ENCODE peak calls at places on chromosomes 13 and 19, in four cellular contexts. One of them, this sample, is unnamed.
A peak's percentile ranks its signal among the peaks of the same experiment; 100 is the strongest.

GRCh38 chr13:83221813-83222241 is 660.4 kb downstream of the SLITRK1 start:
- DNase-seq in cardiac muscle cell: peak; percentile 83
- DNase-seq in upper lobe of left lung: no peak
- DNase-seq in right atrium auricular region: no peak
- DNase-seq in this sample: no peak

GRCh38 chr19:7004313-7004931 is 16.8 kb downstream of the MBD3L2B start:
- DNase-seq in cardiac muscle cell: peak; percentile 57
- DNase-seq in upper lobe of left lung: no peak
- DNase-seq in right atrium auricular region: no peak
- DNase-seq in this sample: no peak

GRCh38 chr13:114282143-114282685 is 813 bp downstream of the UPF3A start:
- DNase-seq in upper lobe of left lung: peak; percentile 35
- DNase-seq in right atrium auricular region: peak; percentile 59
- DNase-seq in cardiac muscle cell: no peak
- DNase-seq in this sample: no peak

GRCh38 chr13:98761979-98762616 is 9.6 kb upstream of the SLC15A1 start:
- DNase-seq in cardiac muscle cell: no peak
- DNase-seq in upper lobe of left lung: no peak
- DNase-seq in right atrium auricular region: no peak
- DNase-seq in this sample: no peak

GRCh38 chr19:4754248-4754647 is 30.6 kb upstream of the DPP9 start:
- DNase-seq in cardiac muscle cell: peak; percentile 28
- DNase-seq in right atrium auricular region: no peak
- DNase-seq in upper lobe of left lung: no peak
- DNase-seq in this sample: no peak

GRCh38 chr13:33751151-33751550 is 66.8 kb upstream of the RFC3 start:
- DNase-seq in upper lobe of left lung: no peak
- DNase-seq in right atrium auricular region: no peak
- DNase-seq in cardiac muscle cell: peak; percentile 88
- DNase-seq in this sample: no peak

GRCh38 chr19:5036733-5037681 is 68.1 kb downstream of the KDM4B start:
- DNase-seq in cardiac muscle cell: peak; percentile 62
- DNase-seq in upper lobe of left lung: no peak
- DNase-seq in right atrium auricular region: no peak
- DNase-seq in this sample: no peak

GRCh38 chr19:6047741-6048231 is 62.5 kb downstream of the RFX2 start:
- DNase-seq in upper lobe of left lung: no peak
- DNase-seq in cardiac muscle cell: peak; percentile 52
- DNase-seq in right atrium auricular region: peak; percentile 46
- DNase-seq in this sample: no peak

GRCh38 chr19:35040826-35041547 is 534 bp upstream of the HPN start:
- DNase-seq in upper lobe of left lung: peak; percentile 95
- DNase-seq in right atrium auricular region: peak; percentile 94
- DNase-seq in cardiac muscle cell: peak; percentile 78
- DNase-seq in this sample: peak; percentile 52

GRCh38 chr19:30909216-30909615 is 440.0 kb downstream of the TSHZ3 start:
- DNase-seq in upper lobe of left lung: no peak
- DNase-seq in cardiac muscle cell: no peak
- DNase-seq in right atrium auricular region: no peak
- DNase-seq in this sample: no peak

GRCh38 chr19:9981406-9982260 is 28.7 kb downstream of the COL5A3 start:
- DNase-seq in upper lobe of left lung: no peak
- DNase-seq in right atrium auricular region: no peak
- DNase-seq in cardiac muscle cell: no peak
- DNase-seq in this sample: no peak

GRCh38 chr19:2426661-2427322 is 594 bp downstream of the TIMM13 start:
- DNase-seq in upper lobe of left lung: peak; percentile 37
- DNase-seq in right atrium auricular region: no peak
- DNase-seq in cardiac muscle cell: peak; percentile 42
- DNase-seq in this sample: peak; percentile 59

GRCh38 chr13:20847298-20847697 is 55.2 kb downstream of the XPO4 start:
- DNase-seq in cardiac muscle cell: peak; percentile 48
- DNase-seq in right atrium auricular region: no peak
- DNase-seq in upper lobe of left lung: no peak
- DNase-seq in this sample: no peak

GRCh38 chr19:47028372-47028672 is 8.7 kb downstream of the NPAS1 start:
- DNase-seq in cardiac muscle cell: no peak
- DNase-seq in right atrium auricular region: no peak
- DNase-seq in upper lobe of left lung: no peak
- DNase-seq in this sample: no peak

DNA sequence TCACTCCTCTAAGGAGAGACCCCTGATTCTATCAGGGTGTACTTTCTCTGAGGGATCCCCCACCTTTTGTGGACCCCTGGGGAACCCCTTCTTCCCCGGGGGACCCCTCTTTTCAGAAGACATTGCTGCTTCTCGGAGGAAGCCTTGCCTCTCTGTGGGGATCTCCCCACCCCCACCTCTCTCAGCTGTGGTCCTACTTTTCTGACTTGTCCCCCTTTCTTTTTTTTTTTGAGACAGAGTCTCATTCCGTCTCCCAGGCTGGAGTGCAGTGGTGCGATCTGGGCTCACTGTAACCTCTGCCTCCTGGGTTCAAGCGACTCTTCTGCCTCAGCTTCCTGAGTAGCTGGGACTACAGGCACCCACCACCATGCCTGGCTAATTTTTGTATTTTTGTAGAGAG is 18.4 kb upstream of the GATAD2A start:
- DNase-seq in cardiac muscle cell: no peak
- DNase-seq in right atrium auricular region: no peak
- DNase-seq in upper lobe of left lung: no peak
- DNase-seq in this sample: no peak
- H3K27ac ChIP-seq in cardiac muscle cell: no peak overlapping the region
- H3K27ac ChIP-seq in right atrium auricular region: peak overlapping the region; percentile 81
- H3K27ac ChIP-seq in upper lobe of left lung: peak overlapping the region; percentile 91
- H3K27ac ChIP-seq in this sample: peak overlapping the region; percentile 80

DNA sequence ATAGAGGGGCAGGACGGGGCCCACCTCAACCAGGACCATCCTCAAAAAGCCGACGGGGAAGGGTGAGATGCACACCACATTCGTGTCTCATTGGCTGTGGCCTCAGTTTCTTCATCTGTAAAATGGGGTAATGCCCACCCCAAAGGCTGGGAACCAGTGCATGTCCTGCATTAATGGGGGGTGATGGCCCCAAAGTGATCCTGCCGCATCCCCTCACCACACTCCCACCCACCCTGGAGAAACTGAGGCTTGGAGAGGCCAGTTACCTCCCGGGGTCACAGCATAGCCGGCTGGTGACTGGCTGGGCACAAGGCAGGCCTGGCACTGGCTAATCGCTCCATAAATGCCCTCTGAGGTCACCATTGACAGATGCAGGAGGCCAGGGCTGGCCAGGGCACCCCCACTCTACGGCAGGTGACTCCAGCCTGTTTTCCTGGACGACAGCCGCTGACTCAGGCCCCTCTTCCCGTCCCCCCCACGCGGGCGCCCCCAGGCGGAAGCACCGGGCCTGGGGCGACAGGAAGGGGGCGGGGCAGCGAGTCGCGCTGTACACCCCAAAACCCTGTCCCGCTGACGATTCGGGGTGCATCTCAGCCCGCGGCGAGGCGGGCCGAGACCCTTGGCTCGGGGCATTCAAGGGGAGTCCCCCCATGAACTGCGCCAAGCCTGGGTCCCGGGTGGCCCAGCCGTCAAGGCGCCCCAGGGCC is 483 bp upstream of the MIDN start:
- DNase-seq in cardiac muscle cell: peak; percentile 60
- DNase-seq in upper lobe of left lung: peak; percentile 87
- DNase-seq in right atrium auricular region: peak; percentile 88
- DNase-seq in this sample: no peak
- TF ChIP-seq CTCF in cardiac muscle cell: peak; percentile 32
- TF ChIP-seq CTCF in upper lobe of left lung: peak; percentile 38
- TF ChIP-seq CTCF in right atrium auricular region: no peak
- TF ChIP-seq CTCF in this sample: no peak

DNA sequence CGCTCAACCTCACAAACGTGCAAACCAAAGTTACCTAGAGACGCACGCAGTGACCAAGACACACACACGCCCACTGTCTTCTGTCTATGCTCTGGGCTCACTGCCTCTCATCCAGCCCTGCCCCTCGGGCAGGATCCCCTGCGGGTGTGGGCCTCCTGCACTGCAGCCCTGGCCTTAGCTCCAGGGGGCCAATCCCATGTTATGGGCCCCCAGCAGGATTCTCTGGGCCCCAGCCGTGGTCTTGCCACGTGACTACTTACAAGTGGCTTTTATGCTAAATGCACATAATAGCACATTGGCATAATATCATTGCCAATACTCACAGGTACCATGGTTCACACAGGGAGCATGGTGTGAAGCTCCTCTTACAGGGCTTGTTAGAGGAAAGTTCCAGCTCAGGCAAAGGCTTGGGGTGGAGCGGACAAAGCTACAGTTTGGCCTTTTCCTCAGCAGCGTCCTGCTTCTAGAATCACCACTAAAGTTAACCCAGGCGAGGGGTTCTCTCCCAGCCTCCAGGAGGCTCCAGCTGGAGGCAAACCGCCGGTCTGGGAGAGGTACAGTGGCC is 37.4 kb downstream of the CEBPA start:
- DNase-seq in right atrium auricular region: no peak
- DNase-seq in upper lobe of left lung: no peak
- DNase-seq in cardiac muscle cell: no peak
- DNase-seq in this sample: no peak
- H3K4me1 ChIP-seq in right atrium auricular region: no peaks in the 10 kb centered on the region
- H3K4me1 ChIP-seq in upper lobe of left lung: peaks cover 7% of the 10 kb centered on the region
- H3K4me1 ChIP-seq in cardiac muscle cell: peaks cover 5% of the 10 kb centered on the region
- H3K4me1 ChIP-seq in this sample: no peaks in the 10 kb centered on the region

GRCh38 chr19:16381756-16382401 is 57.3 kb downstream of the KLF2 start:
- DNase-seq in cardiac muscle cell: peak; percentile 86
- DNase-seq in upper lobe of left lung: no peak
- DNase-seq in right atrium auricular region: peak; percentile 98
- DNase-seq in this sample: no peak
- H3K27ac ChIP-seq in cardiac muscle cell: peak overlapping the region; percentile 92
- H3K27ac ChIP-seq in upper lobe of left lung: peak overlapping the region; percentile 78
- H3K27ac ChIP-seq in right atrium auricular region: peak overlapping the region; percentile 91
- H3K27ac ChIP-seq in this sample: no peak overlapping the region

DNA sequence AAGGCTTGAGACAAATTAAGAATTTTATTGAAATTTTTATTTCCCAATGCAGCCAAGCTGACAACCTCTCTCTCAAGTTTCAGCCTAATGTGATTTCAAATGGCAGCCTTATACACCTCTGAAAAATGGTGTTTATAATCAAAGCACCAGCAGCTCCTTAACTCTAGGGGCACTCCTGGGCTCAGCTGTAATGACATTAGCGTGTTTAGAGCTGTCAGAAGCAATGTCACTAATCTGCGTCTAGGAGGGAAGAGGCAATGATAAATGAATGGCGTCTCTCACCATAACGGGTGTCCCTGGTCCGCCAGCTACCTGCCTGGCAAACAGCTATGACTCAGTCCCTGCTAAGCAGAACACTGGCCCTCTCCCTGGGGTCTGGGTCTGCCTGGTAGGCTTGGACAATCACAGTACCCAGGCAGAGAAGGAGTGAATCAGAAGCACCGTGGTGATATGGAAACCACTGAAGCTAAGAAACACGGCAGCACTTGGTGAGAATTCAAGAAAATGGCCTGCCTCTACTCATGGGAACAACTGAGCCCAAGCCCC is 131.8 kb upstream of the VSTM2B start:
- DNase-seq in cardiac muscle cell: no peak
- DNase-seq in upper lobe of left lung: no peak
- DNase-seq in right atrium auricular region: no peak
- DNase-seq in this sample: no peak
- TF ChIP-seq CTCF in cardiac muscle cell: no peak
- TF ChIP-seq CTCF in upper lobe of left lung: no peak
- TF ChIP-seq CTCF in right atrium auricular region: no peak
- TF ChIP-seq CTCF in this sample: no peak

This sample was measured in RWPE2.